ENCODE peak calls at places on chromosomes 16 and 17, in eight cellular contexts. One of them, this sample, is unnamed.

GRCh38 chr17:72572604-72573491 is 452.0 kb downstream of the SOX9 start:
- DNase-seq in OCI-LY7: no peak
- DNase-seq in CD8-positive, alpha-beta memory T cell: no peak
- DNase-seq in fibroblast of lung: peak; percentile 55
- DNase-seq in PC-9: peak; percentile 32
- DNase-seq in mucosa of descending colon: no peak
- DNase-seq in stomach: no peak
- DNase-seq in right cardiac atrium: no peak
- DNase-seq in this sample: no peak

GRCh38 chr17:9434502-9435113 is 141.0 kb downstream of the STX8 start:
- DNase-seq in fibroblast of lung: peak; percentile 37
- DNase-seq in right cardiac atrium: no peak
- DNase-seq in OCI-LY7: no peak
- DNase-seq in mucosa of descending colon: no peak
- DNase-seq in PC-9: no peak
- DNase-seq in stomach: peak; percentile 33
- DNase-seq in CD8-positive, alpha-beta memory T cell: no peak
- DNase-seq in this sample: no peak

GRCh38 chr17:50609376-50610074 is 25.2 kb upstream of the ABCC3 start:
- DNase-seq in PC-9: no peak
- DNase-seq in mucosa of descending colon: no peak
- DNase-seq in stomach: no peak
- DNase-seq in CD8-positive, alpha-beta memory T cell: no peak
- DNase-seq in OCI-LY7: no peak
- DNase-seq in fibroblast of lung: no peak
- DNase-seq in right cardiac atrium: peak; percentile 39
- DNase-seq in this sample: no peak

GRCh38 chr16:56311208-56312027 is 113.9 kb downstream of the AMFR start:
- DNase-seq in stomach: no peak
- DNase-seq in fibroblast of lung: no peak
- DNase-seq in mucosa of descending colon: no peak
- DNase-seq in CD8-positive, alpha-beta memory T cell: no peak
- DNase-seq in right cardiac atrium: no peak
- DNase-seq in PC-9: no peak
- DNase-seq in OCI-LY7: peak; percentile 7
- DNase-seq in this sample: no peak

GRCh38 chr16:2854700-2855309 is 3.2 kb downstream of the PRSS22 start:
- DNase-seq in stomach: no peak
- DNase-seq in OCI-LY7: peak; percentile 14
- DNase-seq in PC-9: no peak
- DNase-seq in right cardiac atrium: no peak
- DNase-seq in mucosa of descending colon: no peak
- DNase-seq in CD8-positive, alpha-beta memory T cell: no peak
- DNase-seq in fibroblast of lung: no peak
- DNase-seq in this sample: no peak

GRCh38 chr17:68290268-68290954 is 516 bp downstream of the SLC16A6 start:
- DNase-seq in right cardiac atrium: peak; percentile 68
- DNase-seq in CD8-positive, alpha-beta memory T cell: peak; percentile 82
- DNase-seq in stomach: peak; percentile 31
- DNase-seq in fibroblast of lung: no peak
- DNase-seq in mucosa of descending colon: peak; percentile 78
- DNase-seq in PC-9: no peak
- DNase-seq in OCI-LY7: peak; percentile 79
- DNase-seq in this sample: no peak

GRCh38 chr16:28863929-28864886 is 565 bp downstream of the SH2B1 start:
- DNase-seq in fibroblast of lung: peak; percentile 68
- DNase-seq in CD8-positive, alpha-beta memory T cell: peak; percentile 24
- DNase-seq in mucosa of descending colon: no peak
- DNase-seq in stomach: no peak
- DNase-seq in PC-9: no peak
- DNase-seq in right cardiac atrium: peak; percentile 71
- DNase-seq in OCI-LY7: no peak
- DNase-seq in this sample: no peak

GRCh38 chr16:85296859-85297698 is 184.8 kb upstream of the CIBAR2 start:
- DNase-seq in right cardiac atrium: peak; percentile 64
- DNase-seq in mucosa of descending colon: no peak
- DNase-seq in stomach: peak; percentile 63
- DNase-seq in CD8-positive, alpha-beta memory T cell: peak; percentile 50
- DNase-seq in OCI-LY7: peak; percentile 72
- DNase-seq in PC-9: no peak
- DNase-seq in fibroblast of lung: no peak
- DNase-seq in this sample: peak; percentile 76

GRCh38 chr16:912684-913613 is 57.8 kb downstream of the LMF1 start:
- DNase-seq in CD8-positive, alpha-beta memory T cell: no peak
- DNase-seq in mucosa of descending colon: no peak
- DNase-seq in PC-9: no peak
- DNase-seq in right cardiac atrium: no peak
- DNase-seq in fibroblast of lung: no peak
- DNase-seq in stomach: peak; percentile 80
- DNase-seq in OCI-LY7: no peak
- DNase-seq in this sample: no peak

GRCh38 chr16:19389246-19389645 is 28.4 kb upstream of the TMC5 start:
- DNase-seq in PC-9: no peak
- DNase-seq in CD8-positive, alpha-beta memory T cell: no peak
- DNase-seq in OCI-LY7: peak; percentile 60
- DNase-seq in right cardiac atrium: peak; percentile 73
- DNase-seq in fibroblast of lung: peak; percentile 24
- DNase-seq in mucosa of descending colon: peak; percentile 76
- DNase-seq in stomach: peak; percentile 83
- DNase-seq in this sample: peak; percentile 60

GRCh38 chr16:81796585-81797346 is 17.7 kb downstream of the PLCG2 start:
- DNase-seq in fibroblast of lung: no peak
- DNase-seq in stomach: no peak
- DNase-seq in PC-9: no peak
- DNase-seq in mucosa of descending colon: no peak
- DNase-seq in CD8-positive, alpha-beta memory T cell: no peak
- DNase-seq in OCI-LY7: no peak
- DNase-seq in right cardiac atrium: no peak
- DNase-seq in this sample: no peak

GRCh38 chr17:45052052-45052772 is 780 bp upstream of the DCAKD start:
- DNase-seq in fibroblast of lung: peak; percentile 42
- DNase-seq in stomach: peak; percentile 53
- DNase-seq in mucosa of descending colon: no peak
- DNase-seq in PC-9: no peak
- DNase-seq in right cardiac atrium: peak; percentile 64
- DNase-seq in CD8-positive, alpha-beta memory T cell: peak; percentile 57
- DNase-seq in OCI-LY7: peak; percentile 82
- DNase-seq in this sample: no peak

GRCh38 chr16:81624718-81625543 is 154.2 kb upstream of the PLCG2 start:
- DNase-seq in PC-9: peak; percentile 88
- DNase-seq in stomach: no peak
- DNase-seq in mucosa of descending colon: no peak
- DNase-seq in fibroblast of lung: no peak
- DNase-seq in right cardiac atrium: no peak
- DNase-seq in OCI-LY7: no peak
- DNase-seq in CD8-positive, alpha-beta memory T cell: no peak
- DNase-seq in this sample: no peak

GRCh38 chr17:7673239-7673638 is 14.1 kb downstream of the TP53 start:
- DNase-seq in PC-9: no peak
- DNase-seq in OCI-LY7: peak; percentile 29
- DNase-seq in CD8-positive, alpha-beta memory T cell: peak; percentile 21
- DNase-seq in mucosa of descending colon: no peak
- DNase-seq in fibroblast of lung: no peak
- DNase-seq in stomach: peak; percentile 31
- DNase-seq in right cardiac atrium: no peak
- DNase-seq in this sample: peak; percentile 10

GRCh38 chr16:74201561-74201960 is 95.1 kb upstream of the PSMD7 start:
- DNase-seq in fibroblast of lung: no peak
- DNase-seq in CD8-positive, alpha-beta memory T cell: no peak
- DNase-seq in mucosa of descending colon: no peak
- DNase-seq in right cardiac atrium: no peak
- DNase-seq in PC-9: no peak
- DNase-seq in OCI-LY7: no peak
- DNase-seq in stomach: no peak
- DNase-seq in this sample: no peak

GRCh38 chr17:65749479-65749878 is 188.0 kb upstream of the AXIN2 start:
- DNase-seq in OCI-LY7: no peak
- DNase-seq in stomach: no peak
- DNase-seq in PC-9: peak; percentile 55
- DNase-seq in CD8-positive, alpha-beta memory T cell: no peak
- DNase-seq in fibroblast of lung: peak; percentile 63
- DNase-seq in mucosa of descending colon: no peak
- DNase-seq in right cardiac atrium: no peak
- DNase-seq in this sample: no peak

GRCh38 chr16:87190288-87191240 is 126.6 kb downstream of the C16orf95 start:
- DNase-seq in fibroblast of lung: peak; percentile 66
- DNase-seq in CD8-positive, alpha-beta memory T cell: no peak
- DNase-seq in PC-9: no peak
- DNase-seq in stomach: no peak
- DNase-seq in right cardiac atrium: no peak
- DNase-seq in OCI-LY7: no peak
- DNase-seq in mucosa of descending colon: no peak
- DNase-seq in this sample: no peak

GRCh38 chr17:2138318-2138717 is 83.4 kb downstream of the HIC1 start:
- DNase-seq in OCI-LY7: peak; percentile 71
- DNase-seq in right cardiac atrium: peak; percentile 59
- DNase-seq in stomach: no peak
- DNase-seq in fibroblast of lung: peak; percentile 31
- DNase-seq in mucosa of descending colon: no peak
- DNase-seq in PC-9: no peak
- DNase-seq in CD8-positive, alpha-beta memory T cell: peak; percentile 6
- DNase-seq in this sample: no peak

GRCh38 chr17:70288540-70289290 is 119.4 kb downstream of the KCNJ2 start:
- DNase-seq in CD8-positive, alpha-beta memory T cell: no peak
- DNase-seq in stomach: no peak
- DNase-seq in fibroblast of lung: no peak
- DNase-seq in mucosa of descending colon: no peak
- DNase-seq in PC-9: peak; percentile 40
- DNase-seq in right cardiac atrium: no peak
- DNase-seq in OCI-LY7: no peak
- DNase-seq in this sample: no peak

GRCh38 chr17:21039839-21040575 is 2.8 kb downstream of the USP22 start:
- DNase-seq in mucosa of descending colon: no peak
- DNase-seq in PC-9: peak; percentile 64
- DNase-seq in CD8-positive, alpha-beta memory T cell: peak; percentile 44
- DNase-seq in OCI-LY7: peak; percentile 82
- DNase-seq in stomach: no peak
- DNase-seq in fibroblast of lung: peak; percentile 60
- DNase-seq in right cardiac atrium: peak; percentile 82
- DNase-seq in this sample: no peak

GRCh38 chr17:62965149-62965648 is 836 bp upstream of the TANC2 start:
- DNase-seq in right cardiac atrium: no peak
- DNase-seq in fibroblast of lung: peak; percentile 39
- DNase-seq in stomach: no peak
- DNase-seq in OCI-LY7: no peak
- DNase-seq in CD8-positive, alpha-beta memory T cell: no peak
- DNase-seq in PC-9: no peak
- DNase-seq in mucosa of descending colon: no peak
- DNase-seq in this sample: no peak

DNA sequence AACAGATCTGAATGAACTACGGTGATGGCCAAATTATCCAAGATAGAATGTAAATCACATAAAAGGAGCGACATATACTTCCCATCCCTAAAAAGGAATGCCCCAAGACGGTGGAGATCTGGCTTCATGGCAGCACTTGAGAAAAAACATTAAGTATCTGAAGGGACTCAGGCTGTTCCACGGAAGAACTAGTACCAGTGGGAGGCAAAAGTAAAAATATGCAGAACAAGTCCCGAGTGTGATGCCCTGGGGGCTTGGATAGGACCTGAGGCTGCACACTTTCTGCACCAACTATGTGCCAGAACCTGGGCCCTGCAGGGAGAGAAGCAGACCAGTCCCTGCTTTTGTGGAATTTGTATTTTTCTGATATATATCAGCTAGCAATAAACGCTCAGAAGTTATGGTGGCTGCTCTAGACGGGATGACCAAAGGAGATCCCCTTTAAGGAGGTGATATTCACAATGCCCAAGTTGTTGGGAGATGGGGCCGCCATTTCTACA is 538 bp upstream of the CKLF start:
- DNase-seq in right cardiac atrium: no peak
- DNase-seq in CD8-positive, alpha-beta memory T cell: no peak
- DNase-seq in stomach: no peak
- DNase-seq in OCI-LY7: peak; percentile 26
- DNase-seq in PC-9: no peak
- DNase-seq in fibroblast of lung: no peak
- DNase-seq in mucosa of descending colon: no peak
- DNase-seq in this sample: no peak
- H3K4me1 ChIP-seq in right cardiac atrium: peaks cover 6% of the 10 kb centered on the region
- H3K4me1 ChIP-seq in CD8-positive, alpha-beta memory T cell: peaks cover 72% of the 10 kb centered on the region
- H3K4me1 ChIP-seq in stomach: peaks cover 30% of the 10 kb centered on the region
- H3K4me1 ChIP-seq in OCI-LY7: peaks cover 70% of the 10 kb centered on the region
- H3K4me1 ChIP-seq in PC-9: peaks cover 30% of the 10 kb centered on the region
- H3K4me1 ChIP-seq in fibroblast of lung: peaks cover 11% of the 10 kb centered on the region
- H3K4me1 ChIP-seq in mucosa of descending colon: peaks cover 33% of the 10 kb centered on the region
- H3K4me1 ChIP-seq in this sample: peaks cover 28% of the 10 kb centered on the region

DNA sequence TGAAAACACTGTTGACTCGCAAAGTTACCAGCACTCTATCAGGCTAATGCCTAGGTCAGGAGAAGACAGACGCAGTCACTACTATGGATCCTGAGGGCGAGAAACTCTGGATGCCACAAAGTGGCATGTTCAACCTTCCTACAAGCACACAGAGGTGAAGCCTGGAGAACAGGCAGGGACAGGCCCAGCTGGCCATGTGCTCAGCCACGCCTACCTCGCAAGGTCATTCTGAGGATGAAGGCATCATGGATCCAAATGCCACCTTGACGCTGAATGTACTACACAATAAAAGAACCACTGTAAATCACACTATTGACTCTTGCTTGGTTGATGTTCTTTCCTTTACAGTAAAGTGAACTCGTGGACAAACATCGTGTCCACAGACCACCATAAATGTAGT is 85.8 kb downstream of the ANKRD11 start:
- DNase-seq in right cardiac atrium: no peak
- DNase-seq in CD8-positive, alpha-beta memory T cell: no peak
- DNase-seq in mucosa of descending colon: no peak
- DNase-seq in PC-9: no peak
- DNase-seq in fibroblast of lung: no peak
- DNase-seq in OCI-LY7: no peak
- DNase-seq in stomach: peak; percentile 51
- DNase-seq in this sample: no peak
- H3K4me1 ChIP-seq in right cardiac atrium: peaks cover 34% of the 10 kb centered on the region
- H3K4me1 ChIP-seq in CD8-positive, alpha-beta memory T cell: peaks cover 78% of the 10 kb centered on the region
- H3K4me1 ChIP-seq in mucosa of descending colon: peaks cover 24% of the 10 kb centered on the region
- H3K4me1 ChIP-seq in PC-9: no peaks in the 10 kb centered on the region
- H3K4me1 ChIP-seq in fibroblast of lung: peaks cover 2% of the 10 kb centered on the region
- H3K4me1 ChIP-seq in OCI-LY7: peaks cover 36% of the 10 kb centered on the region
- H3K4me1 ChIP-seq in stomach: peaks cover 61% of the 10 kb centered on the region
- H3K4me1 ChIP-seq in this sample: peaks cover 64% of the 10 kb centered on the region

DNA sequence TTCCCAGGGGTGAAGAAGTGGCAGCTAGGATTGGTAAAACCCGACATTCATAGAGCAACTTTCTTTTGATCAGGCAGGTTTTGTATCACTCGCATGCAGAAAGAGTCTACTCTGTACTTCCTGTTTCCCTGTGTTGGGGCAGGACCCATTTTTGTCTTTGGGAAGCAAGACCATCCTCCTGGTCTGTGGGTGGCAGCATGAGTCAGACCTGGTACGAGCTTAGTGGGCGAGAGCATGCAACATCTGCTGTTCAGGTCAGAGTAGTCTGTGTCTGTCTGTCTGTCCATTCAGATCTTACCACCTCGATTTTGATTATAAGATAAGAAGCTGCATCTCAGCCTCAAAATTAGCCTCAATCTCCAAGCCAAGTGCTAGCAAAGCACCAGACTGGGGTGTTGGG is 111.0 kb downstream of the XYLT1 start:
- DNase-seq in right cardiac atrium: no peak
- DNase-seq in mucosa of descending colon: no peak
- DNase-seq in PC-9: no peak
- DNase-seq in CD8-positive, alpha-beta memory T cell: no peak
- DNase-seq in stomach: no peak
- DNase-seq in OCI-LY7: peak; percentile 33
- DNase-seq in fibroblast of lung: peak; percentile 78
- DNase-seq in this sample: no peak
- H3K4me1 ChIP-seq in right cardiac atrium: peaks cover 12% of the 10 kb centered on the region
- H3K4me1 ChIP-seq in mucosa of descending colon: peaks cover 7% of the 10 kb centered on the region
- H3K4me1 ChIP-seq in PC-9: no peaks in the 10 kb centered on the region
- H3K4me1 ChIP-seq in CD8-positive, alpha-beta memory T cell: peaks cover 74% of the 10 kb centered on the region
- H3K4me1 ChIP-seq in stomach: peaks cover 10% of the 10 kb centered on the region
- H3K4me1 ChIP-seq in OCI-LY7: peaks cover 38% of the 10 kb centered on the region
- H3K4me1 ChIP-seq in fibroblast of lung: peaks cover 3% of the 10 kb centered on the region
- H3K4me1 ChIP-seq in this sample: no peaks in the 10 kb centered on the region

GRCh38 chr17:35048685-35049379 is 14.7 kb downstream of the RFFL start:
- DNase-seq in OCI-LY7: no peak
- DNase-seq in mucosa of descending colon: no peak
- DNase-seq in PC-9: no peak
- DNase-seq in right cardiac atrium: no peak
- DNase-seq in fibroblast of lung: no peak
- DNase-seq in stomach: no peak
- DNase-seq in CD8-positive, alpha-beta memory T cell: peak; percentile 14
- DNase-seq in this sample: no peak
- H3K4me1 ChIP-seq in OCI-LY7: peaks cover 16% of the 10 kb centered on the region
- H3K4me1 ChIP-seq in mucosa of descending colon: peaks cover 52% of the 10 kb centered on the region
- H3K4me1 ChIP-seq in PC-9: peaks cover 22% of the 10 kb centered on the region
- H3K4me1 ChIP-seq in right cardiac atrium: no peaks in the 10 kb centered on the region
- H3K4me1 ChIP-seq in fibroblast of lung: peaks cover 7% of the 10 kb centered on the region
- H3K4me1 ChIP-seq in stomach: peaks cover 21% of the 10 kb centered on the region
- H3K4me1 ChIP-seq in CD8-positive, alpha-beta memory T cell: peaks cover 92% of the 10 kb centered on the region
- H3K4me1 ChIP-seq in this sample: peaks cover 33% of the 10 kb centered on the region